ENCODE peak calls at places on chromosomes 7 and 10, in nine cellular contexts. One of them, this sample, is unnamed.

GRCh38 chr7:20597339-20597738 is 18.1 kb upstream of the ABCB5 start:
- DNase-seq in foreskin fibroblast: no peak
- DNase-seq in AG04450: no peak
- DNase-seq in coronary artery: no peak
- DNase-seq in GM12878: no peak
- DNase-seq in uterus: no peak
- DNase-seq in effector memory CD4-positive, alpha-beta T cell: no peak
- DNase-seq in brain microvascular endothelial cell: no peak
- DNase-seq in A673: peak
- DNase-seq in this sample: no peak

GRCh38 chr7:100687740-100688592 is 6.1 kb downstream of the GIGYF1 start:
- DNase-seq in foreskin fibroblast: peak
- DNase-seq in AG04450: no peak
- DNase-seq in coronary artery: no peak
- DNase-seq in GM12878: no peak
- DNase-seq in uterus: peak
- DNase-seq in effector memory CD4-positive, alpha-beta T cell: no peak
- DNase-seq in brain microvascular endothelial cell: no peak
- DNase-seq in A673: no peak
- DNase-seq in this sample: no peak

GRCh38 chr10:98636921-98637329 is 190.2 kb upstream of the HPS1 start:
- DNase-seq in foreskin fibroblast: peak
- DNase-seq in AG04450: no peak
- DNase-seq in coronary artery: no peak
- DNase-seq in GM12878: no peak
- DNase-seq in uterus: no peak
- DNase-seq in effector memory CD4-positive, alpha-beta T cell: no peak
- DNase-seq in brain microvascular endothelial cell: no peak
- DNase-seq in A673: no peak
- DNase-seq in this sample: no peak

GRCh38 chr7:132154248-132154647 is 422.0 kb downstream of the PLXNA4 start:
- DNase-seq in foreskin fibroblast: no peak
- DNase-seq in AG04450: no peak
- DNase-seq in coronary artery: no peak
- DNase-seq in GM12878: no peak
- DNase-seq in uterus: no peak
- DNase-seq in effector memory CD4-positive, alpha-beta T cell: no peak
- DNase-seq in brain microvascular endothelial cell: no peak
- DNase-seq in A673: no peak
- DNase-seq in this sample: no peak

GRCh38 chr10:60818134-60818770 is 40.0 kb downstream of the CDK1 start:
- DNase-seq in foreskin fibroblast: peak
- DNase-seq in AG04450: no peak
- DNase-seq in coronary artery: no peak
- DNase-seq in GM12878: no peak
- DNase-seq in uterus: no peak
- DNase-seq in effector memory CD4-positive, alpha-beta T cell: no peak
- DNase-seq in brain microvascular endothelial cell: peak
- DNase-seq in A673: peak
- DNase-seq in this sample: no peak

GRCh38 chr10:32125023-32125422 is 68.8 kb upstream of the KIF5B start:
- DNase-seq in foreskin fibroblast: no peak
- DNase-seq in AG04450: no peak
- DNase-seq in coronary artery: no peak
- DNase-seq in GM12878: no peak
- DNase-seq in uterus: no peak
- DNase-seq in effector memory CD4-positive, alpha-beta T cell: no peak
- DNase-seq in brain microvascular endothelial cell: no peak
- DNase-seq in A673: no peak
- DNase-seq in this sample: no peak

GRCh38 chr10:97463363-97464132 is 17.6 kb downstream of the ZDHHC16 start:
- DNase-seq in foreskin fibroblast: peak
- DNase-seq in AG04450: no peak
- DNase-seq in coronary artery: no peak
- DNase-seq in GM12878: peak
- DNase-seq in uterus: no peak
- DNase-seq in effector memory CD4-positive, alpha-beta T cell: no peak
- DNase-seq in brain microvascular endothelial cell: peak
- DNase-seq in A673: peak
- DNase-seq in this sample: peak

GRCh38 chr10:26689394-26689793 is 8.1 kb upstream of the PDSS1 start:
- DNase-seq in foreskin fibroblast: no peak
- DNase-seq in AG04450: no peak
- DNase-seq in coronary artery: no peak
- DNase-seq in GM12878: no peak
- DNase-seq in uterus: no peak
- DNase-seq in effector memory CD4-positive, alpha-beta T cell: no peak
- DNase-seq in brain microvascular endothelial cell: no peak
- DNase-seq in A673: no peak
- DNase-seq in this sample: peak

GRCh38 chr7:29095666-29096560 is 50.4 kb downstream of the CPVL start:
- DNase-seq in foreskin fibroblast: peak
- DNase-seq in AG04450: no peak
- DNase-seq in coronary artery: no peak
- DNase-seq in GM12878: no peak
- DNase-seq in uterus: no peak
- DNase-seq in effector memory CD4-positive, alpha-beta T cell: no peak
- DNase-seq in brain microvascular endothelial cell: no peak
- DNase-seq in A673: no peak
- DNase-seq in this sample: no peak

GRCh38 chr7:7793921-7794320 is 75.5 kb upstream of the RPA3 start:
- DNase-seq in foreskin fibroblast: peak
- DNase-seq in AG04450: no peak
- DNase-seq in coronary artery: no peak
- DNase-seq in GM12878: no peak
- DNase-seq in uterus: no peak
- DNase-seq in effector memory CD4-positive, alpha-beta T cell: no peak
- DNase-seq in brain microvascular endothelial cell: no peak
- DNase-seq in A673: no peak
- DNase-seq in this sample: no peak

GRCh38 chr10:20954519-20954918 is 57.4 kb upstream of the NEBL start:
- DNase-seq in foreskin fibroblast: no peak
- DNase-seq in AG04450: no peak
- DNase-seq in coronary artery: no peak
- DNase-seq in GM12878: no peak
- DNase-seq in uterus: no peak
- DNase-seq in effector memory CD4-positive, alpha-beta T cell: no peak
- DNase-seq in brain microvascular endothelial cell: no peak
- DNase-seq in A673: no peak
- DNase-seq in this sample: no peak

GRCh38 chr10:120514035-120514620 is 57.1 kb downstream of the PLPP4 start:
- DNase-seq in foreskin fibroblast: peak
- DNase-seq in AG04450: no peak
- DNase-seq in coronary artery: no peak
- DNase-seq in GM12878: no peak
- DNase-seq in uterus: no peak
- DNase-seq in effector memory CD4-positive, alpha-beta T cell: no peak
- DNase-seq in brain microvascular endothelial cell: peak
- DNase-seq in A673: peak
- DNase-seq in this sample: peak

GRCh38 chr7:36781011-36781738 is 56.9 kb upstream of the AOAH start:
- DNase-seq in foreskin fibroblast: no peak
- DNase-seq in AG04450: no peak
- DNase-seq in coronary artery: no peak
- DNase-seq in GM12878: no peak
- DNase-seq in uterus: no peak
- DNase-seq in effector memory CD4-positive, alpha-beta T cell: peak
- DNase-seq in brain microvascular endothelial cell: no peak
- DNase-seq in A673: no peak
- DNase-seq in this sample: no peak

GRCh38 chr10:18666810-18667209 is 7.6 kb downstream of the ARL5B start:
- DNase-seq in foreskin fibroblast: peak
- DNase-seq in AG04450: no peak
- DNase-seq in coronary artery: no peak
- DNase-seq in GM12878: no peak
- DNase-seq in uterus: no peak
- DNase-seq in effector memory CD4-positive, alpha-beta T cell: no peak
- DNase-seq in brain microvascular endothelial cell: no peak
- DNase-seq in A673: peak
- DNase-seq in this sample: no peak

GRCh38 chr10:69994262-69994661 is 58.4 kb upstream of the MACROH2A2 start:
- DNase-seq in foreskin fibroblast: peak
- DNase-seq in AG04450: no peak
- DNase-seq in coronary artery: no peak
- DNase-seq in GM12878: no peak
- DNase-seq in uterus: peak
- DNase-seq in effector memory CD4-positive, alpha-beta T cell: no peak
- DNase-seq in brain microvascular endothelial cell: peak
- DNase-seq in A673: peak
- DNase-seq in this sample: peak

GRCh38 chr10:119680668-119681070 is 29.5 kb downstream of the BAG3 start:
- DNase-seq in foreskin fibroblast: peak
- DNase-seq in AG04450: no peak
- DNase-seq in coronary artery: no peak
- DNase-seq in GM12878: no peak
- DNase-seq in uterus: no peak
- DNase-seq in effector memory CD4-positive, alpha-beta T cell: no peak
- DNase-seq in brain microvascular endothelial cell: no peak
- DNase-seq in A673: no peak
- DNase-seq in this sample: no peak

GRCh38 chr7:44955733-44956132 is 23.1 kb downstream of the MYO1G start:
- DNase-seq in foreskin fibroblast: no peak
- DNase-seq in AG04450: no peak
- DNase-seq in coronary artery: peak
- DNase-seq in GM12878: no peak
- DNase-seq in uterus: no peak
- DNase-seq in effector memory CD4-positive, alpha-beta T cell: no peak
- DNase-seq in brain microvascular endothelial cell: no peak
- DNase-seq in A673: no peak
- DNase-seq in this sample: no peak

GRCh38 chr7:317643-318405 is 27.9 kb downstream of the FOXL3 start:
- DNase-seq in foreskin fibroblast: no peak
- DNase-seq in AG04450: no peak
- DNase-seq in coronary artery: no peak
- DNase-seq in GM12878: no peak
- DNase-seq in uterus: no peak
- DNase-seq in effector memory CD4-positive, alpha-beta T cell: no peak
- DNase-seq in brain microvascular endothelial cell: no peak
- DNase-seq in A673: no peak
- DNase-seq in this sample: no peak
- H3K4me3 ChIP-seq in foreskin fibroblast: no peak
- H3K4me3 ChIP-seq in AG04450: no peak
- H3K4me3 ChIP-seq in coronary artery: no peak
- H3K4me3 ChIP-seq in GM12878: no peak
- H3K4me3 ChIP-seq in uterus: no peak
- H3K4me3 ChIP-seq in effector memory CD4-positive, alpha-beta T cell: no peak
- H3K4me3 ChIP-seq in brain microvascular endothelial cell: no peak
- H3K4me3 ChIP-seq in A673: no peak
- H3K4me3 ChIP-seq in this sample: no peak

GRCh38 chr7:25753837-25754236 is 398.2 kb upstream of the NFE2L3 start:
- DNase-seq in foreskin fibroblast: no peak
- DNase-seq in AG04450: no peak
- DNase-seq in coronary artery: no peak
- DNase-seq in GM12878: no peak
- DNase-seq in uterus: no peak
- DNase-seq in effector memory CD4-positive, alpha-beta T cell: no peak
- DNase-seq in brain microvascular endothelial cell: no peak
- DNase-seq in A673: no peak
- DNase-seq in this sample: no peak

GRCh38 chr7:25752169-25752568 is 399.8 kb upstream of the NFE2L3 start:
- DNase-seq in foreskin fibroblast: no peak
- DNase-seq in AG04450: no peak
- DNase-seq in coronary artery: no peak
- DNase-seq in GM12878: no peak
- DNase-seq in uterus: no peak
- DNase-seq in effector memory CD4-positive, alpha-beta T cell: no peak
- DNase-seq in brain microvascular endothelial cell: no peak
- DNase-seq in A673: no peak
- DNase-seq in this sample: no peak

GRCh38 chr7:25754333-25754732 is 397.7 kb upstream of the NFE2L3 start:
- DNase-seq in foreskin fibroblast: no peak
- DNase-seq in AG04450: no peak
- DNase-seq in coronary artery: no peak
- DNase-seq in GM12878: no peak
- DNase-seq in uterus: peak
- DNase-seq in effector memory CD4-positive, alpha-beta T cell: no peak
- DNase-seq in brain microvascular endothelial cell: no peak
- DNase-seq in A673: no peak
- DNase-seq in this sample: no peak

GRCh38 chr7:25752967-25753791 is 398.8 kb upstream of the NFE2L3 start:
- DNase-seq in foreskin fibroblast: no peak
- DNase-seq in AG04450: no peak
- DNase-seq in coronary artery: no peak
- DNase-seq in GM12878: no peak
- DNase-seq in uterus: no peak
- DNase-seq in effector memory CD4-positive, alpha-beta T cell: no peak
- DNase-seq in brain microvascular endothelial cell: peak
- DNase-seq in A673: no peak
- DNase-seq in this sample: no peak

GRCh38 chr7:25750738-25751529 is 401.1 kb upstream of the NFE2L3 start:
- DNase-seq in foreskin fibroblast: no peak
- DNase-seq in AG04450: no peak
- DNase-seq in coronary artery: no peak
- DNase-seq in GM12878: no peak
- DNase-seq in uterus: no peak
- DNase-seq in effector memory CD4-positive, alpha-beta T cell: no peak
- DNase-seq in brain microvascular endothelial cell: no peak
- DNase-seq in A673: no peak
- DNase-seq in this sample: no peak
- H3K4me3 ChIP-seq in foreskin fibroblast: no peak
- H3K4me3 ChIP-seq in AG04450: no peak
- H3K4me3 ChIP-seq in coronary artery: no peak
- H3K4me3 ChIP-seq in GM12878: no peak
- H3K4me3 ChIP-seq in uterus: no peak
- H3K4me3 ChIP-seq in effector memory CD4-positive, alpha-beta T cell: no peak
- H3K4me3 ChIP-seq in brain microvascular endothelial cell: no peak
- H3K4me3 ChIP-seq in A673: no peak
- H3K4me3 ChIP-seq in this sample: no peak

GRCh38 chr10:10293431-10293830 is 724.2 kb upstream of the CELF2 start:
- DNase-seq in foreskin fibroblast: peak
- DNase-seq in AG04450: no peak
- DNase-seq in coronary artery: no peak
- DNase-seq in GM12878: no peak
- DNase-seq in uterus: peak
- DNase-seq in effector memory CD4-positive, alpha-beta T cell: no peak
- DNase-seq in brain microvascular endothelial cell: peak
- DNase-seq in A673: no peak
- DNase-seq in this sample: no peak
- H3K4me3 ChIP-seq in foreskin fibroblast: no peak
- H3K4me3 ChIP-seq in AG04450: no peak
- H3K4me3 ChIP-seq in coronary artery: peak
- H3K4me3 ChIP-seq in GM12878: no peak
- H3K4me3 ChIP-seq in uterus: no peak
- H3K4me3 ChIP-seq in effector memory CD4-positive, alpha-beta T cell: no peak
- H3K4me3 ChIP-seq in brain microvascular endothelial cell: no peak
- H3K4me3 ChIP-seq in A673: no peak
- H3K4me3 ChIP-seq in this sample: no peak

DNA sequence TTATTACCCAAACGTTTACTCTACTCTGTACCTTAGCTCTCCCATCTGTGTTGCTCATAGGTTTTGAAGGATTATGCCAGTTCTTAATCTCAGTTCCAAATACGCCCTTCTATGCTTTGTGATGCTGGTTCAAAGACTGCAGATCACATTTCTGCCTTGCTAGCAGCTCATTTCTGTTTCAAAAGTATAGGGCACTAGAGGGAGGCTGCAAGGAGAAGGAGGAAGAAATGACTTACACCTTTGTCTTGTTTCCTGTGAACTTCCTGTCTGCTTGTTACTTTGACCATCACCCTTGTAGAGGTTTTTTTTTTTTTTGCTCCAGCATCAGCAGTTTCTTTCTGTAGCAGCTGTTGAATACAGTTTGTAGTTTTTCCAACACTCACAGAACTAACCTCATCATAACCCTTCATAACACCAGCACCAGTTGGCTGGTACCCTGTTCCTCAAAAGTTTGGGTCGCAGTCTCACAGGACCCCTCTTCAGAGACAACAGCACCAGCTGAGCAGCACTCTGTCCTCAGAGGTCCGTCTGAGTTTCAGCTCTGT is 16.5 kb downstream of the SLK start:
- DNase-seq in foreskin fibroblast: no peak
- DNase-seq in AG04450: no peak
- DNase-seq in coronary artery: no peak
- DNase-seq in GM12878: peak
- DNase-seq in uterus: no peak
- DNase-seq in effector memory CD4-positive, alpha-beta T cell: no peak
- DNase-seq in brain microvascular endothelial cell: no peak
- DNase-seq in A673: no peak
- DNase-seq in this sample: peak
- H3K4me3 ChIP-seq in foreskin fibroblast: no peak
- H3K4me3 ChIP-seq in AG04450: no peak
- H3K4me3 ChIP-seq in coronary artery: no peak
- H3K4me3 ChIP-seq in GM12878: no peak
- H3K4me3 ChIP-seq in uterus: no peak
- H3K4me3 ChIP-seq in effector memory CD4-positive, alpha-beta T cell: peak
- H3K4me3 ChIP-seq in brain microvascular endothelial cell: no peak
- H3K4me3 ChIP-seq in A673: no peak
- H3K4me3 ChIP-seq in this sample: no peak

This sample was measured in Jurkat, Clone E6-1.